ENCODE peak calls at places on chromosomes 12 and 14, in nine cellular contexts. J is endothelial cell, Z is T-helper 17 cell, G is naive B cell, X is GM04504, Y is OCI-LY7, Q is NCI-H1417 treated with DMSO at 0.1 percent for 48 hours, K is lung microvascular endothelial cell, S is renal cortical epithelial cell. M is an unnamed sample.

GRCh38 chr14:94049625-94050023 is 23.5 kb downstream of the OTUB2 start:
- DNase-seq in J (no peak), Z (no peak), G (no peak), X (no peak), Y (no peak), Q (no peak), K (no peak), S (no peak), M (no peak)

GRCh38 chr14:98172243-98172778 is 1099.7 kb downstream of the BCL11B start:
- DNase-seq in J (no peak), Z (no peak), G (no peak), X (no peak), Y (no peak), Q (no peak), K (no peak), S (no peak), M (no peak)

GRCh38 chr14:63269561-63270225 is 49.0 kb downstream of the GPHB5 start:
- DNase-seq in J (no peak), Z (no peak), G (no peak), X (no peak), Y (no peak), Q (no peak), K (no peak), S (no peak), M (no peak)

GRCh38 chr14:80300351-80300750 is 89.0 kb upstream of the DIO2 start:
- DNase-seq in J (no peak), Z (no peak), G (no peak), X (no peak), Y (no peak), Q (no peak), K (no peak), S (no peak), M (no peak)

GRCh38 chr12:121638298-121639202 is 12.2 kb downstream of the ORAI1 start:
- DNase-seq in J (no peak), Z (no peak), G (no peak), X (no peak), Y (no peak), Q (no peak), K (no peak), S (no peak), M (no peak)

GRCh38 chr12:24360461-24360860 is 411.0 kb upstream of the SOX5 start:
- DNase-seq in J (no peak), Z (no peak), G (no peak), X (no peak), Y (no peak), Q (no peak), K (no peak), S (no peak), M (no peak)

GRCh38 chr12:133129368-133130037 is 571 bp downstream of the ZNF891 start:
- DNase-seq in J (no peak), Z (no peak), G (no peak), X (no peak), Y (peak; percentile 44), Q (no peak), K (peak; percentile 45), S (peak; percentile 36), M (no peak)

GRCh38 chr12:108616941-108617858 is 16.5 kb downstream of the SELPLG start:
- DNase-seq in J (no peak), Z (peak; percentile 61), G (peak; percentile 82), X (no peak), Y (peak; percentile 59), Q (no peak), K (no peak), S (no peak), M (peak; percentile 78)